ENCODE peak calls at places on chromosome 6, in nine cellular contexts. B is AG04450; Z is heart right ventricle; M is colonic mucosa; C is CD4-positive, CD25-positive, alpha-beta regulatory T cell; P is CD8-positive, alpha-beta T cell; L is hepatocyte; S is heart left ventricle; O is cardiac muscle cell. R is an unnamed sample. For H3K9me3, the result is how much of the 10 kb centered on the place peaks cover.

GRCh38 chr6:49326337-49326736 is 136.7 kb downstream of the MMUT start:
- DNase-seq in M (no peak), O (peak), Z (no peak), S (no peak), P (no peak), L (no peak), C (no peak), B (no peak), R (no peak)

GRCh38 chr6:136037246-136037884 is 185.9 kb downstream of the PDE7B start:
- DNase-seq in C (peak), P (peak), L (no peak), O (peak), M (no peak), S (no peak), Z (no peak), B (no peak), R (peak)

GRCh38 chr6:12280901-12281300 is 9.3 kb upstream of the EDN1 start:
- DNase-seq in P (no peak), L (no peak), Z (no peak), O (no peak), B (no peak), S (no peak), C (no peak), M (no peak), R (no peak)

GRCh38 chr6:137188855-137189254 is 15.4 kb upstream of the IL22RA2 start:
- DNase-seq in Z (no peak), L (no peak), M (no peak), P (no peak), B (no peak), O (no peak), S (no peak), C (peak), R (no peak)

GRCh38 chr6:30041821-30042220 is 19.2 kb upstream of the POLR1H start:
- DNase-seq in C (no peak), O (peak), S (no peak), Z (no peak), P (no peak), M (no peak), B (no peak), L (no peak), R (no peak)

GRCh38 chr6:168724033-168724432 is 283.0 kb downstream of the SMOC2 start:
- DNase-seq in Z (no peak), M (no peak), S (no peak), P (no peak), L (no peak), B (no peak), C (no peak), O (no peak), R (no peak)

GRCh38 chr6:3958255-3958654 is 109.1 kb downstream of the FAM50B start:
- DNase-seq in M (no peak), L (no peak), Z (no peak), B (no peak), S (no peak), C (no peak), P (no peak), O (no peak), R (no peak)

GRCh38 chr6:107185570-107185969 is 70.3 kb upstream of the BEND3 start:
- DNase-seq in P (no peak), L (peak), C (no peak), M (no peak), O (peak), Z (no peak), B (no peak), S (no peak), R (no peak)

GRCh38 chr6:114471450-114471849 is 128.6 kb upstream of the HS3ST5 start:
- DNase-seq in O (no peak), P (no peak), B (no peak), C (no peak), L (no peak), Z (no peak), M (no peak), S (no peak), R (no peak)

GRCh38 chr6:133837801-133838349 is 51.0 kb upstream of the TCF21 start:
- DNase-seq in Z (peak), C (peak), B (no peak), S (no peak), L (peak), P (peak), M (peak), O (peak), R (peak)

GRCh38 chr6:5626727-5627426 is 365.6 kb downstream of the FARS2 start:
- DNase-seq in O (no peak), Z (no peak), S (no peak), M (no peak), C (peak), L (no peak), B (no peak), P (peak), R (peak)
- H3K27ac ChIP-seq in O (no peak), Z (no peak), S (no peak), M (no peak), C (peak), L (no peak), B (no peak), P (peak), R (peak)

GRCh38 chr6:118092086-118092485 is 185.0 kb downstream of the SLC35F1 start:
- DNase-seq in C (no peak), L (no peak), O (no peak), M (no peak), Z (no peak), P (no peak), S (no peak), B (no peak), R (no peak)
- H3K9me3 ChIP-seq in C (under half), L (under half), O (under half), M (under half), Z (under half), P (under half), S (under half), B (under half), R (under half)

DNA sequence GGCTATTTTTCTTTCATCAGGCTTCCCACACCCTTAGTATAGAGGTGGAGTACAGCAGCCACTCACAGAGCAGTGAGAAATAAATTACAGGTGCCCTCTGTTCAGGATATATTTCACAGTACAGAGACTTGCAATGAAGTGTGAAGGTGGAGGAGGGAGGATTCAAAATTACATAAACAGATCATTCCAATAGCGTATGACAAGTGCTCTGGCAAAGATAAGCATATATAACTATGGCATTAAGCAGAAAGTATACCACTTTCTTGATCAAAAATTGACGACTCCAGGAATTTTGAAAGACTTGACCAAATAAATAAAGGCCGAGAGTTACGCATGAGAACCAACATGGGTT is 108.7 kb downstream of the GPX5 start:
- DNase-seq in M (no peak), L (no peak), C (no peak), Z (no peak), S (no peak), P (no peak), O (no peak), B (no peak), R (no peak)
- H3K4me3 ChIP-seq in M (no peak), L (peak), C (no peak), Z (peak), S (peak), P (no peak), O (peak), B (peak), R (no peak)

GRCh38 chr6:161722394-161722793 is 448.5 kb upstream of the AGPAT4 start:
- DNase-seq in S (no peak), Z (no peak), M (no peak), L (no peak), O (no peak), C (no peak), B (no peak), P (no peak), R (no peak)

GRCh38 chr6:161721511-161721910 is 447.6 kb upstream of the AGPAT4 start:
- DNase-seq in M (no peak), L (no peak), P (no peak), O (no peak), C (no peak), Z (no peak), S (no peak), B (no peak), R (no peak)

GRCh38 chr6:161727063-161727462 is 453.2 kb upstream of the AGPAT4 start:
- DNase-seq in O (no peak), P (no peak), M (no peak), S (no peak), B (no peak), C (no peak), L (no peak), Z (no peak), R (no peak)
- H3K27ac ChIP-seq in O (no peak), P (no peak), M (no peak), S (no peak), B (no peak), C (no peak), L (no peak), Z (no peak), R (no peak)